ENCODE peak calls at places on chromosomes 1 and 21, in seven cellular contexts. One of them, this sample, is unnamed.

GRCh38 chr1:69551476-69552324 is 16.0 kb upstream of the LRRC7 start:
- DNase-seq in GM12878: no peak
- DNase-seq in HepG2: no peak
- DNase-seq in SK-N-SH: no peak
- DNase-seq in H1: no peak
- DNase-seq in K562: no peak
- DNase-seq in HCT116: no peak
- DNase-seq in this sample: no peak

GRCh38 chr21:18373631-18374030 is 30.0 kb downstream of the TMPRSS15 start:
- DNase-seq in H1: no peak
- DNase-seq in SK-N-SH: no peak
- DNase-seq in K562: no peak
- DNase-seq in HepG2: no peak
- DNase-seq in GM12878: no peak
- DNase-seq in HCT116: no peak
- DNase-seq in this sample: no peak

GRCh38 chr1:232912845-232913580 is 37.4 kb upstream of the NTPCR start:
- DNase-seq in HepG2: no peak
- DNase-seq in SK-N-SH: no peak
- DNase-seq in HCT116: no peak
- DNase-seq in H1: no peak
- DNase-seq in K562: no peak
- DNase-seq in GM12878: no peak
- DNase-seq in this sample: no peak

GRCh38 chr1:225816643-225817538 is 7.0 kb downstream of the EPHX1 start:
- DNase-seq in HCT116: no peak
- DNase-seq in GM12878: no peak
- DNase-seq in HepG2: no peak
- DNase-seq in K562: no peak
- DNase-seq in SK-N-SH: no peak
- DNase-seq in H1: no peak
- DNase-seq in this sample: no peak

GRCh38 chr1:31872658-31873636 is 57.1 kb upstream of the SPOCD1 start:
- DNase-seq in H1: no peak
- DNase-seq in HepG2: no peak
- DNase-seq in GM12878: no peak
- DNase-seq in SK-N-SH: no peak
- DNase-seq in HCT116: no peak
- DNase-seq in K562: no peak
- DNase-seq in this sample: no peak

GRCh38 chr21:34639882-34640788 is 25.2 kb upstream of the RCAN1 start:
- DNase-seq in H1: no peak
- DNase-seq in HCT116: no peak
- DNase-seq in HepG2: no peak
- DNase-seq in SK-N-SH: no peak
- DNase-seq in GM12878: peak; percentile 66
- DNase-seq in K562: peak; percentile 32
- DNase-seq in this sample: no peak

GRCh38 chr1:15788624-15789301 is 18.7 kb downstream of the UQCRHL start:
- DNase-seq in K562: no peak
- DNase-seq in HCT116: no peak
- DNase-seq in SK-N-SH: no peak
- DNase-seq in HepG2: no peak
- DNase-seq in H1: no peak
- DNase-seq in GM12878: no peak
- DNase-seq in this sample: no peak

GRCh38 chr1:80212021-80212420 is 1205.5 kb upstream of the ADGRL4 start:
- DNase-seq in H1: no peak
- DNase-seq in HCT116: no peak
- DNase-seq in K562: no peak
- DNase-seq in GM12878: no peak
- DNase-seq in SK-N-SH: no peak
- DNase-seq in HepG2: no peak
- DNase-seq in this sample: no peak

GRCh38 chr1:186882372-186883134 is 53.8 kb downstream of the PLA2G4A start:
- DNase-seq in SK-N-SH: no peak
- DNase-seq in H1: no peak
- DNase-seq in K562: no peak
- DNase-seq in GM12878: no peak
- DNase-seq in HCT116: no peak
- DNase-seq in HepG2: no peak
- DNase-seq in this sample: no peak

GRCh38 chr1:3652538-3653285 is 396 bp downstream of the TP73 start:
- DNase-seq in HepG2: peak; percentile 9
- DNase-seq in SK-N-SH: peak; percentile 76
- DNase-seq in K562: peak; percentile 49
- DNase-seq in GM12878: no peak
- DNase-seq in H1: peak; percentile 75
- DNase-seq in HCT116: peak; percentile 18
- DNase-seq in this sample: no peak

GRCh38 chr21:28235169-28235892 is 757.3 kb downstream of the LTN1 start:
- DNase-seq in SK-N-SH: no peak
- DNase-seq in GM12878: no peak
- DNase-seq in H1: no peak
- DNase-seq in HepG2: no peak
- DNase-seq in HCT116: no peak
- DNase-seq in K562: no peak
- DNase-seq in this sample: no peak

GRCh38 chr21:34819357-34819999 is 150.7 kb downstream of the CLIC6 start:
- DNase-seq in GM12878: no peak
- DNase-seq in SK-N-SH: no peak
- DNase-seq in HepG2: no peak
- DNase-seq in HCT116: no peak
- DNase-seq in H1: no peak
- DNase-seq in K562: no peak
- DNase-seq in this sample: no peak

GRCh38 chr1:94236630-94237290 is 624 bp downstream of the ARHGAP29 start:
- DNase-seq in K562: no peak
- DNase-seq in HCT116: no peak
- DNase-seq in GM12878: no peak
- DNase-seq in HepG2: no peak
- DNase-seq in H1: no peak
- DNase-seq in SK-N-SH: no peak
- DNase-seq in this sample: no peak

GRCh38 chr1:71738256-71738655 is 544.1 kb downstream of the NEGR1 start:
- DNase-seq in HepG2: no peak
- DNase-seq in GM12878: no peak
- DNase-seq in HCT116: no peak
- DNase-seq in H1: no peak
- DNase-seq in SK-N-SH: peak; percentile 20
- DNase-seq in K562: no peak
- DNase-seq in this sample: no peak

GRCh38 chr1:54298284-54299033 is 98.5 kb downstream of the MRPL37 start:
- DNase-seq in SK-N-SH: peak; percentile 70
- DNase-seq in GM12878: no peak
- DNase-seq in H1: no peak
- DNase-seq in HepG2: no peak
- DNase-seq in HCT116: no peak
- DNase-seq in K562: no peak
- DNase-seq in this sample: no peak

GRCh38 chr1:92484472-92485373 is 2.0 kb downstream of the GFI1 start:
- DNase-seq in HCT116: no peak
- DNase-seq in H1: peak; percentile 79
- DNase-seq in HepG2: no peak
- DNase-seq in SK-N-SH: peak; percentile 51
- DNase-seq in GM12878: no peak
- DNase-seq in K562: peak; percentile 15
- DNase-seq in this sample: no peak

GRCh38 chr1:92482404-92482664 is 4.4 kb downstream of the GFI1 start:
- DNase-seq in K562: no peak
- DNase-seq in GM12878: no peak
- DNase-seq in HCT116: no peak
- DNase-seq in H1: no peak
- DNase-seq in HepG2: no peak
- DNase-seq in SK-N-SH: no peak
- DNase-seq in this sample: no peak

GRCh38 chr1:92484171-92484471 is 2.6 kb downstream of the GFI1 start:
- DNase-seq in GM12878: no peak
- DNase-seq in HCT116: no peak
- DNase-seq in H1: no peak
- DNase-seq in SK-N-SH: peak; percentile 51
- DNase-seq in K562: no peak
- DNase-seq in HepG2: no peak
- DNase-seq in this sample: no peak

GRCh38 chr1:92482665-92483441 is 3.9 kb downstream of the GFI1 start:
- DNase-seq in K562: no peak
- DNase-seq in HCT116: no peak
- DNase-seq in SK-N-SH: peak; percentile 58
- DNase-seq in GM12878: no peak
- DNase-seq in HepG2: no peak
- DNase-seq in H1: peak; percentile 77
- DNase-seq in this sample: no peak

GRCh38 chr1:92483442-92484170 is 3.1 kb downstream of the GFI1 start:
- DNase-seq in HCT116: no peak
- DNase-seq in K562: no peak
- DNase-seq in H1: peak; percentile 87
- DNase-seq in HepG2: no peak
- DNase-seq in SK-N-SH: peak; percentile 49
- DNase-seq in GM12878: no peak
- DNase-seq in this sample: no peak
- TF ChIP-seq YY1 in HCT116: no peak
- TF ChIP-seq YY1 in K562: no peak
- TF ChIP-seq YY1 in H1: no peak
- TF ChIP-seq YY1 in HepG2: no peak
- TF ChIP-seq YY1 in SK-N-SH: no peak
- TF ChIP-seq YY1 in GM12878: no peak
- TF ChIP-seq YY1 in this sample: no peak

DNA sequence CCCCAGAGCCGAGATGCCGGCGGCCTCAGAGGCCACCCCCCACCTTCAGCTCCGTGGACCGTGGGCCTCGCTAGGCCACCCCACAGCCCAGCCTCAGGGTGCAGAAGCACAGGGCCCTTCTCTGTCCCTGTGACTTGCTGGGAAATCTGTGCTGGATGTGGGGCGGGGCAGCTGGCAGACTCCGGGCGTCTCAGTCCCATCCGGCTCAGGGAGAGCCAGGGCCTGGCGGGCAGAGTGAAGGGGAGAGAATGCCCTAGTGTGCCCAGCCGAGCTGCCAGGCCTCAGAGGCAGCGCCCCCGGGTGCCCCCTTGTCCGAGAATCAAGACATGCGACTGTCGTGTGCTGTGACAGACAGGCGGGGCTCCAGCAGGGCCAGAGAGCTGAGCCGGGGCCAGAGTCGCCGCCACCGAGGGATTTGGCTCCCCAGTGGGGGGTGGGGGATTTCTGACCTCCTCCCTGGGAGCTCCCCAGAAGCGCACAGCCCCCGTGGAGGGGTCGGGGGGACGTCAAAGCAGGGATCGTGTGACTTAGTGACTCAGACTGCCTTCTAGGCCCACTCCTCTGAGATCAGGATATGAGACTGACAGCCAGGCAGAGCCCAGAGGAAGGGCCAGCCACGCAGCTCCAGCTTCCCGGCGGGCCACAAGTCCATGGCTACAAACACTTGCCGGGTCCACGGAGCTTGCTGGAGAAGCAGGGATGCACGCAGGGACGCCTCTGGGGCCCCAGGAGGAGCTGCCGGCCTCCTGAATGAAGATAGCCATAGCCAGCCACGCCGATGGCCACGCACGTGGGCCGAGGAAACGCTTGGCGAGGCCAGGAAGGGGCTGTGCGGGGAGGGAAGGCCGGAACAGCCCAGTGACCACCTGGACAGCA is 11.9 kb downstream of the COL6A1 start:
- DNase-seq in HCT116: no peak
- DNase-seq in SK-N-SH: no peak
- DNase-seq in HepG2: no peak
- DNase-seq in K562: no peak
- DNase-seq in GM12878: no peak
- DNase-seq in H1: no peak
- DNase-seq in this sample: no peak
- TF ChIP-seq YY1 in HCT116: no peak
- TF ChIP-seq YY1 in SK-N-SH: no peak
- TF ChIP-seq YY1 in HepG2: no peak
- TF ChIP-seq YY1 in K562: no peak
- TF ChIP-seq YY1 in GM12878: no peak
- TF ChIP-seq YY1 in H1: no peak
- TF ChIP-seq YY1 in this sample: no peak

DNA sequence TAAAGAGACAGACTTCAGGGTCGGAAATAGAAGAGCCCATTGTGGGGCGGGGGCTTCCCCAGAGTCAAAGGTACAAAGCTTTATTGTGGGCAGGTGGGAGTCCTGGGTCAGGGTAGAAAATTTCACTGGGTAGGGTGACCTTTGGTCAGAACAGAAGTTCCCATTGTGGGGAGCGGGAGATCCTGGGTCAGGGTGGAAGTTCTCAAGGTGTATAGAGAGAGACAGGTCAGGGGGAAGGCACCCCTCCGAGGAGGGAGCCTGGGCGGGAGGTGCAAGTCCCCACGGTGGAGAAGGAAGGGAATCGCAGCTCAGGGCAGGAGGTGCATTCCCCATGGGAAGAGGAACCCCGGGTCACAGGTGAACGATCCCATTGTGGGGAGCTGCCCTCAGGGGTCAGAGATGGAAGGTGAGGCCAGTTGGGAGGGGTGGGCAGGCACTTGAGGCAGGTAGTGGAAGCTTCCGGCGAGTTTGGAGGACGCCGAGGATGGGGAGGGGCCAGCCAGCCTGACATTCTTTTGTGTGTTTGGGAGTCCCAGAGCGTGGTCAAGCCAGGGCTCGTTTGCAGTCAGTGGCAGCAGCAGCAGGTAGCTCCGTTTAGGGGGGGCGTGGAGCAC is 596 bp downstream of the LYPLA2 start:
- DNase-seq in GM12878: no peak
- DNase-seq in HepG2: no peak
- DNase-seq in K562: peak; percentile 63
- DNase-seq in HCT116: no peak
- DNase-seq in SK-N-SH: peak; percentile 70
- DNase-seq in H1: peak; percentile 63
- DNase-seq in this sample: no peak
- TF ChIP-seq YY1 in GM12878: no peak
- TF ChIP-seq YY1 in HepG2: no peak
- TF ChIP-seq YY1 in K562: no peak
- TF ChIP-seq YY1 in HCT116: no peak
- TF ChIP-seq YY1 in SK-N-SH: no peak
- TF ChIP-seq YY1 in H1: no peak
- TF ChIP-seq YY1 in this sample: no peak

GRCh38 chr1:218211241-218211640 is 73.9 kb upstream of the RRP15 start:
- DNase-seq in GM12878: no peak
- DNase-seq in HepG2: no peak
- DNase-seq in HCT116: no peak
- DNase-seq in H1: no peak
- DNase-seq in K562: no peak
- DNase-seq in SK-N-SH: no peak
- DNase-seq in this sample: no peak

GRCh38 chr1:218207194-218207593 is 77.9 kb upstream of the RRP15 start:
- DNase-seq in SK-N-SH: no peak
- DNase-seq in K562: no peak
- DNase-seq in HepG2: no peak
- DNase-seq in GM12878: no peak
- DNase-seq in HCT116: no peak
- DNase-seq in H1: no peak
- DNase-seq in this sample: no peak

DNA sequence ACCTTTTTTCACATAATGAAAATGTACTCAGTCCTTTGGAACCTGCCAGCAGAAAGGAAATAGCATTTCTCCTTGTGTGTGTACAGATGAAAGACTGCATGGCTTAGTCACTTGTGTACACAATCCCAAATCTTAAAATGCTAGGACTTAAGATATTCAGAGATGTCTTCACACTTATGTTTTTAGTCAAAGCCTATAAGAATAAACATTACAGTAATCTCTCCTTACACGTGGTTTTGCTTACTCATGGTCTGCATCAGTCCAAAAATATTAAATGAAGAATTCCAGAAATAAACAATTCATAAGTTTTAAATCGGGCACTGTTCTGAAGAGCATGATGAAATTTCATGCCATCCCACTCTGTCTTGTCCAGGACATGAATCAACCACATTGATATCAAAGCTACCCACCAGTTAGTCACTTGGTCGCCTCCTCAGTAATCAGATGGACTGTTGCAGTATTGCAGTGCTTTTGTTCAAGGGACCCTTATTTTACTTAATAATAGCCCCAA is 75.7 kb upstream of the RRP15 start:
- DNase-seq in SK-N-SH: no peak
- DNase-seq in HepG2: no peak
- DNase-seq in H1: no peak
- DNase-seq in HCT116: peak; percentile 21
- DNase-seq in K562: no peak
- DNase-seq in GM12878: no peak
- DNase-seq in this sample: no peak
- TF ChIP-seq YY1 in SK-N-SH: no peak
- TF ChIP-seq YY1 in HepG2: no peak
- TF ChIP-seq YY1 in H1: no peak
- TF ChIP-seq YY1 in HCT116: no peak
- TF ChIP-seq YY1 in K562: no peak
- TF ChIP-seq YY1 in GM12878: no peak
- TF ChIP-seq YY1 in this sample: no peak